ENCODE peak calls at places on chromosomes 2 and 18, in seven cellular contexts. One of them, this sample, is unnamed.

GRCh38 chr18:34222025-34222395 is 2.7 kb downstream of the NOL4 start:
- DNase-seq in tibial nerve: no peak
- DNase-seq in psoas muscle: no peak
- DNase-seq in epithelial cell of esophagus: no peak
- DNase-seq in uterus: no peak
- DNase-seq in kidney: no peak
- DNase-seq in neuronal stem cell: no peak
- DNase-seq in this sample: no peak

GRCh38 chr18:34320267-34320666 is 95.6 kb upstream of the NOL4 start:
- DNase-seq in tibial nerve: no peak
- DNase-seq in psoas muscle: no peak
- DNase-seq in epithelial cell of esophagus: no peak
- DNase-seq in uterus: no peak
- DNase-seq in kidney: no peak
- DNase-seq in neuronal stem cell: no peak
- DNase-seq in this sample: no peak

GRCh38 chr18:74513149-74513882 is 17.2 kb downstream of the CNDP2 start:
- DNase-seq in tibial nerve: no peak
- DNase-seq in psoas muscle: no peak
- DNase-seq in epithelial cell of esophagus: no peak
- DNase-seq in uterus: no peak
- DNase-seq in kidney: peak
- DNase-seq in neuronal stem cell: no peak
- DNase-seq in this sample: no peak

GRCh38 chr2:157032019-157032418 is 225.5 kb upstream of the GALNT5 start:
- DNase-seq in tibial nerve: no peak
- DNase-seq in psoas muscle: no peak
- DNase-seq in epithelial cell of esophagus: peak
- DNase-seq in uterus: no peak
- DNase-seq in kidney: no peak
- DNase-seq in neuronal stem cell: no peak
- DNase-seq in this sample: no peak

GRCh38 chr18:35267161-35267651 is 22.8 kb downstream of the ZSCAN30 start:
- DNase-seq in tibial nerve: peak
- DNase-seq in psoas muscle: peak
- DNase-seq in epithelial cell of esophagus: peak
- DNase-seq in uterus: peak
- DNase-seq in kidney: peak
- DNase-seq in neuronal stem cell: no peak
- DNase-seq in this sample: peak

GRCh38 chr2:8607591-8607990 is 74.3 kb upstream of the ID2 start:
- DNase-seq in tibial nerve: no peak
- DNase-seq in psoas muscle: no peak
- DNase-seq in epithelial cell of esophagus: no peak
- DNase-seq in uterus: no peak
- DNase-seq in kidney: no peak
- DNase-seq in neuronal stem cell: no peak
- DNase-seq in this sample: no peak

GRCh38 chr2:200174433-200175216 is 131.9 kb upstream of the SPATS2L start:
- DNase-seq in tibial nerve: no peak
- DNase-seq in psoas muscle: no peak
- DNase-seq in epithelial cell of esophagus: no peak
- DNase-seq in uterus: no peak
- DNase-seq in kidney: peak
- DNase-seq in neuronal stem cell: no peak
- DNase-seq in this sample: no peak

GRCh38 chr18:49241852-49242251 is 218.6 kb downstream of the DYM start:
- DNase-seq in tibial nerve: no peak
- DNase-seq in psoas muscle: no peak
- DNase-seq in epithelial cell of esophagus: peak
- DNase-seq in uterus: no peak
- DNase-seq in kidney: no peak
- DNase-seq in neuronal stem cell: no peak
- DNase-seq in this sample: no peak

GRCh38 chr2:10847008-10847407 is 34.4 kb upstream of the PDIA6 start:
- DNase-seq in tibial nerve: no peak
- DNase-seq in psoas muscle: peak
- DNase-seq in epithelial cell of esophagus: no peak
- DNase-seq in uterus: no peak
- DNase-seq in kidney: no peak
- DNase-seq in neuronal stem cell: no peak
- DNase-seq in this sample: no peak

GRCh38 chr2:175003875-175004729 is 1.1 kb downstream of the CHN1 start:
- DNase-seq in tibial nerve: no peak
- DNase-seq in psoas muscle: no peak
- DNase-seq in epithelial cell of esophagus: no peak
- DNase-seq in uterus: no peak
- DNase-seq in kidney: no peak
- DNase-seq in neuronal stem cell: no peak
- DNase-seq in this sample: no peak

GRCh38 chr2:100394111-100394641 is 23.3 kb downstream of the CHST10 start:
- DNase-seq in tibial nerve: no peak
- DNase-seq in psoas muscle: no peak
- DNase-seq in epithelial cell of esophagus: no peak
- DNase-seq in uterus: no peak
- DNase-seq in kidney: no peak
- DNase-seq in neuronal stem cell: no peak
- DNase-seq in this sample: no peak

GRCh38 chr2:121201796-121202195 is 83.2 kb downstream of the TFCP2L1 start:
- DNase-seq in tibial nerve: no peak
- DNase-seq in psoas muscle: no peak
- DNase-seq in epithelial cell of esophagus: no peak
- DNase-seq in uterus: no peak
- DNase-seq in kidney: no peak
- DNase-seq in neuronal stem cell: no peak
- DNase-seq in this sample: no peak

DNA sequence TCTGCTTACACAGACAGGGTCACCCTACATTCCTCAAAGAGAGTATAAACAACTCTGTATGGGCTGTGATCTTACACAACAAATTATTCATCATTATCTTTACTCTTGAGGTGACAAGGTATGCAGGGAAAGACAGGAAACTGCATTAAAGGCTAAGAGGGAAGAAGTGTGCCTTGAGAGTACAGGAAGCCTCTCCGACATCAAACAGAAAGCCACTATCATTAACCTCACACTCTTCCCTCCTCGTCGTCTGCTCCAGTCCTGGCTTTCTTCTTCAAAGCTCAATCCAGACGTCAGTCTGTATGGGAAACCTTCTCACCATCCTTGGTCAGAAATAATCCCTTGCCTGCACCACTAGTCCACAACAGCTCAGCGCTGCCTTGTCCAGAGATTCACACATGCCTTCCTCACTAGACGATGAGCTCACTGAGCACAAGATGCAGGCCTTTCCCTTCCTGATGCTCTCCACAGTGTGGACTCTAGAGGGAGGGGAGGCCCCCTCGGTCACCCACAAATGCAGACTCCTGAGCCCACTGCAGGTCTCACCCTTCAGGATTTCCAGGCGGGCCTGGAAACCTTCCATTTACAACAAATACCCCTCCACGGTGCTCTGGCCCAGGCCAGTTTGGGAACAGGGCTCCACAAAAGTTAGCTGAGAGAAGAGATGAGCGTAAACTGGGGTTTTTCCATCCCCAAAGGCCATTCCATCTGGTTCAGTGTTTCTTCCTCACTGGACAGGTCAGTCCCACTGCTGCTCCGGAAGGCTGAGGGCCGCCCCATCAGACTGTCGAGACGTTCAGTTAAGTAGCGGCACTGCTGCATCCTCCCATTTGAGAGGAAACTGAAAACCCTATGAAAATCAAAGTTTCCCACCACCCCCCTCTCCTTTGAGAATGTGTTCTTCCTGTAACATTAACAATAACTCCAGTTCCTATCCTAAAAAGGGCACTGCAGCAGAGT is 55.9 kb downstream of the UXS1 start:
- DNase-seq in tibial nerve: no peak
- DNase-seq in psoas muscle: no peak
- DNase-seq in epithelial cell of esophagus: no peak
- DNase-seq in uterus: no peak
- DNase-seq in kidney: no peak
- DNase-seq in neuronal stem cell: no peak
- DNase-seq in this sample: no peak
- H3K4me3 ChIP-seq in tibial nerve: no peak
- H3K4me3 ChIP-seq in psoas muscle: no peak
- H3K4me3 ChIP-seq in epithelial cell of esophagus: no peak
- H3K4me3 ChIP-seq in uterus: no peak
- H3K4me3 ChIP-seq in kidney: no peak
- H3K4me3 ChIP-seq in neuronal stem cell: no peak
- H3K4me3 ChIP-seq in this sample: no peak

DNA sequence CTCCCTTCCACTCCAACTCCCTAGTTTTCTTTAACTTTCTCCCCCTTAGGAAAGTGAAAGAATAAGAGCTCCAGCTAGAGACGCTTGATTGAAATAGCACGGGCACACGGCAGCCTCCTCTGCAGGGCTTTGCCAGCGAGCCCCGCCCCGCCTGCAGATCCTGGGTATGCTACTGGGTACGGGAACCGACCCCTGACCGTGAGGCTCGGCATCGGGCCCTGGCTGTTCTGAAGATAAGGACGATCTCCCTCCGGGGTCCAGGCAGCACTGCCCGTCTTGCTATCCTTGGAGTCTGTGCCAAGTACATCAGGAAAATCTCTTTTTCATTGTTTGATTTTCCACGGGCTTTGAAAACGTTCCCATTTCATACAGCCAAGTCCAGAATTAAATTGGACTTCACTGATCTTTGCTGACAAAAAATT is 284.5 kb downstream of the MTX2 start:
- DNase-seq in tibial nerve: peak
- DNase-seq in psoas muscle: peak
- DNase-seq in epithelial cell of esophagus: peak
- DNase-seq in uterus: peak
- DNase-seq in kidney: peak
- DNase-seq in neuronal stem cell: no peak
- DNase-seq in this sample: peak
- H3K4me3 ChIP-seq in tibial nerve: peak
- H3K4me3 ChIP-seq in psoas muscle: peak
- H3K4me3 ChIP-seq in epithelial cell of esophagus: peak
- H3K4me3 ChIP-seq in uterus: peak
- H3K4me3 ChIP-seq in kidney: peak
- H3K4me3 ChIP-seq in neuronal stem cell: no peak
- H3K4me3 ChIP-seq in this sample: peak

GRCh38 chr2:233085839-233086150 is 25.7 kb downstream of the INPP5D start:
- DNase-seq in tibial nerve: no peak
- DNase-seq in psoas muscle: no peak
- DNase-seq in epithelial cell of esophagus: no peak
- DNase-seq in uterus: no peak
- DNase-seq in kidney: no peak
- DNase-seq in neuronal stem cell: no peak
- DNase-seq in this sample: no peak

GRCh38 chr2:233085037-233085838 is 25.1 kb downstream of the INPP5D start:
- DNase-seq in tibial nerve: no peak
- DNase-seq in psoas muscle: no peak
- DNase-seq in epithelial cell of esophagus: no peak
- DNase-seq in uterus: no peak
- DNase-seq in kidney: no peak
- DNase-seq in neuronal stem cell: peak
- DNase-seq in this sample: no peak

GRCh38 chr2:233088598-233089345 is 28.6 kb downstream of the INPP5D start:
- DNase-seq in tibial nerve: no peak
- DNase-seq in psoas muscle: no peak
- DNase-seq in epithelial cell of esophagus: no peak
- DNase-seq in uterus: no peak
- DNase-seq in kidney: peak
- DNase-seq in neuronal stem cell: no peak
- DNase-seq in this sample: peak

GRCh38 chr2:233089851-233090250 is 29.7 kb downstream of the INPP5D start:
- DNase-seq in tibial nerve: no peak
- DNase-seq in psoas muscle: no peak
- DNase-seq in epithelial cell of esophagus: no peak
- DNase-seq in uterus: no peak
- DNase-seq in kidney: peak
- DNase-seq in neuronal stem cell: no peak
- DNase-seq in this sample: no peak

DNA sequence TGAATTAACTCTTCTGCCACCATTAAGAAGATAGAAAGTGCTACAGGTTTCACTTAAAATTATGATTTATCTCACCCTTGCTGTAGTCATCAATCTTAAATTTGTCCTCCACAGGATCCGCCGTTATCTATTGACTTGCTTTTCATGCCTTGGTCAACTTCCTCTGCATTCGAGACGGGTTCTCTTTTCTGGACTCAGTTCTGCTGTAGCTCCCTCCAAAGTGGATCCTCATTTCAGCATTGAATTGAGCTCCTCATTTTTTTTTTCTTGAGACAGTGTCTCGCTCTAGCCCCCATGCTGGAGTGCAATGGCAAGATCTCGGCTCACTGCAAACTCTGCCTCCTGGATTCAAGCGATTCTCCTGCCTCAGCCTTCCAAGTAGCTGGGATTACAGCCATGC is 27.6 kb downstream of the INPP5D start:
- DNase-seq in tibial nerve: no peak
- DNase-seq in psoas muscle: no peak
- DNase-seq in epithelial cell of esophagus: no peak
- DNase-seq in uterus: no peak
- DNase-seq in kidney: no peak
- DNase-seq in neuronal stem cell: no peak
- DNase-seq in this sample: no peak
- H3K4me3 ChIP-seq in tibial nerve: no peak
- H3K4me3 ChIP-seq in psoas muscle: no peak
- H3K4me3 ChIP-seq in epithelial cell of esophagus: no peak
- H3K4me3 ChIP-seq in uterus: no peak
- H3K4me3 ChIP-seq in kidney: no peak
- H3K4me3 ChIP-seq in neuronal stem cell: no peak
- H3K4me3 ChIP-seq in this sample: no peak

GRCh38 chr18:50611529-50611941 is 51.6 kb downstream of the MAPK4 start:
- DNase-seq in tibial nerve: no peak
- DNase-seq in psoas muscle: no peak
- DNase-seq in epithelial cell of esophagus: peak
- DNase-seq in uterus: no peak
- DNase-seq in kidney: no peak
- DNase-seq in neuronal stem cell: no peak
- DNase-seq in this sample: no peak

GRCh38 chr18:50610349-50610748 is 50.5 kb downstream of the MAPK4 start:
- DNase-seq in tibial nerve: no peak
- DNase-seq in psoas muscle: no peak
- DNase-seq in epithelial cell of esophagus: no peak
- DNase-seq in uterus: no peak
- DNase-seq in kidney: no peak
- DNase-seq in neuronal stem cell: no peak
- DNase-seq in this sample: no peak

GRCh38 chr18:50619833-50620232 is 59.9 kb downstream of the MAPK4 start:
- DNase-seq in tibial nerve: no peak
- DNase-seq in psoas muscle: no peak
- DNase-seq in epithelial cell of esophagus: no peak
- DNase-seq in uterus: no peak
- DNase-seq in kidney: no peak
- DNase-seq in neuronal stem cell: no peak
- DNase-seq in this sample: no peak

GRCh38 chr18:50616484-50617048 is 56.7 kb downstream of the MAPK4 start:
- DNase-seq in tibial nerve: no peak
- DNase-seq in psoas muscle: no peak
- DNase-seq in epithelial cell of esophagus: no peak
- DNase-seq in uterus: no peak
- DNase-seq in kidney: no peak
- DNase-seq in neuronal stem cell: no peak
- DNase-seq in this sample: no peak

DNA sequence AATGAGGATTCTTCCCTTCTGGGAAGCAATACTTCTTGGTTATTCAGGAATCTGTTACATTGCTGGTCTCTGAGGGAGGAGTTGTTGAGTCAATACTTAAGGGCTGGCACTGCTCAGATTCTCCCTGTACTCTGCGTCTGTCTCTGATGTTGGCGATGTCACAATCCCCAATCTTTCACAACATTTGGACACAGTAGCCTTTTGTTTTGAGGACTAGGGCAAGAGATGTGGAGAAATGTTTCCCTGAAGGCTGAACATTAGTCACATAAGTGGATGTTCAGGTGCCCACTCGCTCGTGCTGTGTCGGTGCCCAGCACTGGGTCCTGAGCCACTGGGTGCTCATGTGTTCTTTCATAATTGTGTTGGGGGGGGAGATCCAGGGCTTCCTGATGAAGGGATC is 55.0 kb downstream of the MAPK4 start:
- DNase-seq in tibial nerve: peak
- DNase-seq in psoas muscle: peak
- DNase-seq in epithelial cell of esophagus: peak
- DNase-seq in uterus: no peak
- DNase-seq in kidney: no peak
- DNase-seq in neuronal stem cell: no peak
- DNase-seq in this sample: no peak
- H3K4me3 ChIP-seq in tibial nerve: no peak
- H3K4me3 ChIP-seq in psoas muscle: no peak
- H3K4me3 ChIP-seq in epithelial cell of esophagus: no peak
- H3K4me3 ChIP-seq in uterus: no peak
- H3K4me3 ChIP-seq in kidney: no peak
- H3K4me3 ChIP-seq in neuronal stem cell: peak
- H3K4me3 ChIP-seq in this sample: no peak

This sample was measured in breast epithelium.